ENCODE peak calls at places on chromosome 1, in nine cellular contexts. G is brain microvascular endothelial cell, H is progenitor cell of endocrine pancreas, L is fibroblast of the aortic adventitia, C is HL-60, E is HCT116, Y is cardiac muscle cell, J is uterus, X is endothelial cell. Z is an unnamed sample.

GRCh38 chr1:214548988-214549387 is 2.4 kb downstream of the PTPN14 start:
- DNase-seq in G (peak), H (no peak), L (no peak), C (no peak), E (no peak), Y (peak), J (peak), X (no peak), Z (no peak)

GRCh38 chr1:116377564-116378529 is 4.8 kb downstream of the ATP1A1 start:
- DNase-seq in G (peak), H (no peak), L (peak), C (peak), E (no peak), Y (peak), J (peak), X (no peak), Z (no peak)

GRCh38 chr1:66981679-66982078 is 56.9 kb downstream of the MIER1 start:
- DNase-seq in G (no peak), H (no peak), L (peak), C (no peak), E (no peak), Y (no peak), J (no peak), X (no peak), Z (no peak)

GRCh38 chr1:87328121-87329050 is at the start of gene LMO4:
- DNase-seq in G (peak), H (peak), L (peak), C (peak), E (peak), Y (peak), J (peak), X (peak), Z (peak)

GRCh38 chr1:157249739-157250138 is 111.5 kb upstream of the ETV3 start:
- DNase-seq in G (no peak), H (no peak), L (no peak), C (no peak), E (no peak), Y (no peak), J (no peak), X (no peak), Z (no peak)

GRCh38 chr1:66996018-66996682 is 57.8 kb downstream of the SLC35D1 start:
- DNase-seq in G (peak), H (peak), L (peak), C (peak), E (peak), Y (peak), J (peak), X (peak), Z (peak)

GRCh38 chr1:224519874-224520273 is 85.3 kb upstream of the WDR26 start:
- DNase-seq in G (no peak), H (no peak), L (peak), C (no peak), E (no peak), Y (no peak), J (no peak), X (no peak), Z (no peak)

GRCh38 chr1:201268604-201269151 is 14.6 kb upstream of the PKP1 start:
- DNase-seq in G (peak), H (no peak), L (peak), C (no peak), E (no peak), Y (peak), J (peak), X (no peak), Z (no peak)

GRCh38 chr1:196558424-196558823 is 49.8 kb downstream of the KCNT2 start:
- DNase-seq in G (peak), H (no peak), L (peak), C (no peak), E (no peak), Y (no peak), J (no peak), X (no peak), Z (no peak)

GRCh38 chr1:23483327-23484252 is at the start of gene ASAP3:
- DNase-seq in G (no peak), H (peak), L (peak), C (no peak), E (no peak), Y (peak), J (peak), X (peak), Z (peak)
- TF ChIP-seq CTCF in G (peak), H (peak), L (peak), C (no peak), E (no peak), Y (peak), J (peak), X (peak), Z (no peak)

GRCh38 chr1:153566414-153567371 is 1.0 kb upstream of the S100A2 start:
- DNase-seq in G (peak), H (peak), L (peak), C (peak), E (peak), Y (peak), J (peak), X (no peak), Z (peak)
- TF ChIP-seq CTCF in G (no peak), H (no peak), L (no peak), C (no peak), E (no peak), Y (no peak), J (no peak), X (no peak), Z (no peak)

DNA sequence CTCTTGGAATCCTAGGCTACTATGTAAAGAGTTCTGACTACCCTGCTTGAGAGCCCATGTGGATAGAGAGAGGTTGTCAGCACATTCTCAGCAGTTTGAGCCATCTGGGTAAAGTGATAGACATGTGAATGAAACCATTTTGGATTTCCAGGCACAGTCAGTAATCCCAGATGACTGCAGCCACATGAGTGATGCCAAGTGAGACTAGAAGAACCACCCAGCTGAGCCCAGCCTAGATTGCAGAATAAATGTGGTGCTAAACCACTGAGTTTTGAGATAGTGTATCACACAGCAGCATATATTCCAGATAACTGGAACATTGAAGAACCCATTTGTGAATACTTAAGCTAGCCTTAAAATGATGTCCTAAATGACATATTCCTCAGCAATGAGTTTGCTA is 166.2 kb downstream of the ATP6V1G3 start:
- DNase-seq in G (no peak), H (no peak), L (no peak), C (no peak), E (no peak), Y (no peak), J (no peak), X (no peak), Z (no peak)
- TF ChIP-seq CTCF in G (no peak), H (no peak), L (no peak), C (no peak), E (no peak), Y (no peak), J (no peak), X (no peak), Z (no peak)

DNA sequence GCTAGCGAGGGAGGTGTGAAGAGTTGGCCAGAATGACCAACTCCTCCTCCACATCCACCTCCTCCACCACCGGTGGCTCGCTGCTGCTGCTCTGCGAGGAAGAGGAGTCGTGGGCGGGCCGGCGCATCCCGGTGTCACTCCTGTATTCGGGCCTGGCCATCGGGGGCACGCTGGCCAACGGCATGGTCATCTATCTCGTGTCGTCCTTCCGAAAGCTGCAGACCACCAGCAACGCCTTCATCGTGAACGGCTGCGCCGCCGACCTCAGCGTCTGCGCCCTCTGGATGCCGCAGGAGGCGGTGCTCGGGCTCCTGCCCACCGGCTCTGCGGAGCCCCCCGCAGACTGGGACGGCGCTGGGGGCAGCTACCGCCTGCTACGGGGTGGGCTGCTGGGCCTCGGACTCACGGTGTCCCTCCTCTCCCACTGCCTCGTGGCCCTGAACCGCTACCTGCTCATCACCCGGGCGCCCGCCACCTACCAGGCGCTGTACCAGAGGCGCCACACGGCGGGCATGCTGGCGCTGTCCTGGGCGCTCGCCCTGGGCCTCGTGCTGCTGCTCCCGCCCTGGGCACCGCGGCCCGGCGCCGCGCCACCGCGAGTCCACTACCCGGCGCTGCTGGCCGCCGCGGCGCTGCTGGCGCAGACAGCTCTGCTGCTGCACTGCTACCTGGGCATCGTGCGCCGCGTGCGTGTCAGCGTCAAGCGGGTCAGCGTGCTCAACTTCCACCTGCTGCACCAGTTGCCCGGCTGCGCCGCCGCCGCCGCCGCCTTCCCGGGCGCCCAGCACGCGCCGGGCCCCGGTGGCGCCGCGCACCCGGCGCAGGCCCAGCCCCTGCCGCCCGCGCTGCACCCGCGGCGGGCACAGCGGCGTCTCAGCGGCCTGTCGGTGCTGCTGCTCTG is 1.2 kb downstream of the GPR88 start:
- DNase-seq in G (no peak), H (peak), L (no peak), C (peak), E (no peak), Y (peak), J (no peak), X (peak), Z (peak)
- TF ChIP-seq CTCF in G (peak), H (peak), L (peak), C (no peak), E (no peak), Y (peak), J (no peak), X (no peak), Z (peak)

GRCh38 chr1:182264187-182264586 is 127.4 kb downstream of the GLUL start:
- DNase-seq in G (no peak), H (no peak), L (no peak), C (no peak), E (no peak), Y (no peak), J (no peak), X (no peak), Z (no peak)

GRCh38 chr1:182261655-182262054 is 129.9 kb downstream of the GLUL start:
- DNase-seq in G (no peak), H (no peak), L (no peak), C (no peak), E (no peak), Y (no peak), J (no peak), X (no peak), Z (no peak)

GRCh38 chr1:182260516-182260915 is 131.1 kb downstream of the GLUL start:
- DNase-seq in G (no peak), H (no peak), L (no peak), C (no peak), E (no peak), Y (no peak), J (no peak), X (no peak), Z (no peak)

GRCh38 chr1:182263706-182264105 is 127.9 kb downstream of the GLUL start:
- DNase-seq in G (no peak), H (no peak), L (no peak), C (no peak), E (no peak), Y (no peak), J (no peak), X (no peak), Z (no peak)

DNA sequence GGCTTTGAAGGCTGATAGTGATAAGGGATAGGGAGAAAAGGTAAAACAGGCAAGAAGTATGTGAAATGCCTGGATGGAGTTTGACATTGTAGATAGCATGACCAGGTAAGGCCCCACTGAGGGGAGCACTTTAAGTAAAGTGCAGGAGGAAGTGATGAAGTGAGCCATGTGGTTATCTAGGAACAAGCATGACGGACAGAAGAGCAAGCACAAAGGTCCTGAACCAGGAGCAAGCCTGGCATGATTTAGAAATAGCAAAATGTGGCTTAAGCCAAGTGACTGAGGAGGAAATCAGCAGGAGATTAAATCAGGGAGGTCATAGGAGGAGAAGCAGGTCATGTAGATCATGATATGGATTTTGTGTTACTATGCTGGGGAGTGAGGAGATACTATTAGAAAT is 129.2 kb downstream of the GLUL start:
- DNase-seq in G (no peak), H (no peak), L (no peak), C (peak), E (no peak), Y (peak), J (no peak), X (no peak), Z (no peak)
- TF ChIP-seq CTCF in G (no peak), H (no peak), L (no peak), C (no peak), E (no peak), Y (no peak), J (no peak), X (no peak), Z (no peak)

Z was measured in neural crest cell.